ENCODE peak calls at places on chromosome 1, in nine cellular contexts. Z is ovary; C is epithelial cell of esophagus; D is CD8-positive, alpha-beta memory T cell; J is cardiac muscle cell; G is CD8-positive, alpha-beta T cell; Y is AG04449; X is A673; S is tibial artery. B is an unnamed sample.
A peak's percentile ranks its signal among the peaks of the same experiment; 100 is the strongest.

GRCh38 chr1:75582725-75583261 is 28.1 kb downstream of the SLC44A5 start:
- DNase-seq in C (no peak), S (no peak), G (no peak), J (no peak), Y (no peak), Z (no peak), D (no peak), X (no peak), B (no peak)

GRCh38 chr1:227365473-227366067 is 47.3 kb upstream of the CDC42BPA start:
- DNase-seq in J (no peak), Z (no peak), S (no peak), C (no peak), Y (no peak), X (no peak), G (no peak), D (no peak), B (no peak)

GRCh38 chr1:102097451-102097850 is 100.7 kb upstream of the OLFM3 start:
- DNase-seq in Y (no peak), S (no peak), G (no peak), C (peak; percentile 77), X (no peak), J (no peak), D (no peak), Z (no peak), B (no peak)

GRCh38 chr1:46749921-46750404 is 31.0 kb upstream of the EFCAB14 start:
- DNase-seq in C (peak; percentile 79), S (peak; percentile 46), Z (no peak), G (no peak), J (no peak), X (no peak), D (no peak), Y (no peak), B (no peak)

GRCh38 chr1:12448746-12449177 is 169.2 kb downstream of the DHRS3 start:
- DNase-seq in Z (no peak), Y (no peak), J (no peak), C (no peak), S (peak; percentile 77), D (no peak), G (no peak), X (no peak), B (peak; percentile 78)

GRCh38 chr1:229699613-229700242 is 73.7 kb downstream of the URB2 start:
- DNase-seq in J (no peak), S (no peak), Y (no peak), X (peak; percentile 19), C (no peak), G (no peak), D (no peak), Z (no peak), B (peak; percentile 17)

GRCh38 chr1:106791041-106791440 is 265.4 kb upstream of the PRMT6 start:
- DNase-seq in D (no peak), G (no peak), X (no peak), Z (no peak), J (no peak), Y (no peak), S (no peak), C (no peak), B (no peak)

GRCh38 chr1:14993414-14993813 is 160.1 kb upstream of the TMEM51 start:
- DNase-seq in J (no peak), Y (no peak), D (no peak), X (no peak), G (no peak), C (no peak), S (no peak), Z (no peak), B (no peak)

GRCh38 chr1:9244501-9245229 is 10.1 kb downstream of the H6PD start:
- DNase-seq in D (no peak), X (no peak), S (no peak), C (peak; percentile 71), Z (peak; percentile 42), Y (no peak), G (no peak), J (no peak), B (no peak)

GRCh38 chr1:69794831-69795230 is 227.1 kb downstream of the LRRC7 start:
- DNase-seq in S (no peak), G (no peak), Y (no peak), C (no peak), Z (no peak), J (no peak), D (no peak), X (no peak), B (peak; percentile 4)

GRCh38 chr1:54542120-54542961 is 5.7 kb upstream of the ACOT11 start:
- DNase-seq in D (peak; percentile 23), C (peak; percentile 95), G (peak; percentile 48), Z (peak; percentile 87), J (peak; percentile 79), Y (no peak), X (peak; percentile 90), S (no peak), B (peak; percentile 38)

DNA sequence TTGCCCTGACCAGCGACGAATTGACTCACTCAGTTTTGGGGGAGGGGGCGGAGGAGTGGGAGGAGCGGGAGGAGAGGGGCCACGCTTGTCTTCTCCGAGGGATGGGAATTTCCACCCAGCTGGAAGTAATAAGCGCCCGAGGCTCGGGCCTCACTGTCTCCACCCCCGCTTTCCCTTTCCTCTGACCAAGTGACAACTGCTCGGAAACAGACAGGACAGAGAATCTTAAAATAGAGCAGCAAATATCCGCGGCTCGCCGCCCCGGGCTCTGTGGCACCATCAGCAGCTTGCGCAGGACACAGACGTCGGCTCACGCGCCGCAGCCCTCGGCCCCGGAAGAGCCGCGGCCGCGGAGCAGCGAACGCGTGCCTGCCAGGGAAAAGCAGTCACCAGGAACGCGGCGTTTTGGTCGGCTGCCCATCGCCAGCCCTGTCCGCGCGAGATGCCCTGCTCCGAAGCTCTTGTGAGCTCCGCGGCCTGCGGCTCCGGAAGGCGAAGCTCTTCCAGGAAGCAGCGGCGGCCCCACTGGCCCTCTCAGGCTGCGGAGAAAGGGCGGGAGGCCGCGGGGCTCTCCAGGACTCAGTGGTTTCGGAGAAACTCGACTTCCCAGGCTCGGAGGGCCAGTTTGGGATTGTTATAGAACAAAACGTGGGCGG is 10.7 kb upstream of the RGS16 start:
- DNase-seq in C (peak; percentile 65), Y (no peak), D (peak; percentile 35), J (peak; percentile 70), S (peak; percentile 86), G (peak; percentile 41), X (peak; percentile 97), Z (peak; percentile 87), B (peak; percentile 87)
- H3K4me3 ChIP-seq in C (peak overlapping the region; percentile 45), Y (peak overlapping the region; percentile 51), D (peak overlapping the region; percentile 52), J (peak overlapping the region; percentile 23), S (peak overlapping the region; percentile 60), G (peak overlapping the region; percentile 38), X (peak overlapping the region; percentile 50), Z (peak overlapping the region; percentile 38), B (peak overlapping the region; percentile 22)

GRCh38 chr1:37650173-37650572 is 15.5 kb upstream of the RSPO1 start:
- DNase-seq in Z (no peak), X (no peak), J (no peak), Y (no peak), S (no peak), C (no peak), D (no peak), G (no peak), B (no peak)
- H3K4me3 ChIP-seq in Z (no peak overlapping the region), X (no peak overlapping the region), J (no peak overlapping the region), Y (no peak overlapping the region), S (no peak overlapping the region), C (no peak overlapping the region), D (no peak overlapping the region), G (no peak overlapping the region), B (no peak overlapping the region)

DNA sequence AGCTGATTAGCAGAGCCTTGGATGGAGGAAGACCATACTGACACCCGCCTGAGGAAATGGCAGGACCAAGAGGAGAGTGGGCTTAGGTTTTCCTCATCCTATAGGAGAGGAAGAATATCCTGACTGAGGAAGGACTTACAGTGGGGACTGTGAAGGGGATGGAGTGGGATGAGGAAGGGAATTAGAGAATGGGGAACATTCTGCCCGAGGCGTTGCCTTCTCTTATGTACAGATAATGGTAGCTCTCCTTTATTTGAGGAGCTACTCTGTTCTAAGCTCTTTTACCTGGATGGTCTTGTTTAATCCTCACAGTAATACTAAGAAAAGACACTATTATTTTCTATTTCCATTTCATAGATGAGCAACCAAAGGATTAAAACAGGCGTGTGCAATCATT is 56.0 kb downstream of the OLFML3 start:
- DNase-seq in J (no peak), X (no peak), Y (no peak), G (no peak), C (no peak), Z (no peak), S (no peak), D (no peak), B (no peak)
- H3K4me3 ChIP-seq in J (no peak overlapping the region), X (no peak overlapping the region), Y (no peak overlapping the region), G (no peak overlapping the region), C (no peak overlapping the region), Z (no peak overlapping the region), S (no peak overlapping the region), D (no peak overlapping the region), B (no peak overlapping the region)

DNA sequence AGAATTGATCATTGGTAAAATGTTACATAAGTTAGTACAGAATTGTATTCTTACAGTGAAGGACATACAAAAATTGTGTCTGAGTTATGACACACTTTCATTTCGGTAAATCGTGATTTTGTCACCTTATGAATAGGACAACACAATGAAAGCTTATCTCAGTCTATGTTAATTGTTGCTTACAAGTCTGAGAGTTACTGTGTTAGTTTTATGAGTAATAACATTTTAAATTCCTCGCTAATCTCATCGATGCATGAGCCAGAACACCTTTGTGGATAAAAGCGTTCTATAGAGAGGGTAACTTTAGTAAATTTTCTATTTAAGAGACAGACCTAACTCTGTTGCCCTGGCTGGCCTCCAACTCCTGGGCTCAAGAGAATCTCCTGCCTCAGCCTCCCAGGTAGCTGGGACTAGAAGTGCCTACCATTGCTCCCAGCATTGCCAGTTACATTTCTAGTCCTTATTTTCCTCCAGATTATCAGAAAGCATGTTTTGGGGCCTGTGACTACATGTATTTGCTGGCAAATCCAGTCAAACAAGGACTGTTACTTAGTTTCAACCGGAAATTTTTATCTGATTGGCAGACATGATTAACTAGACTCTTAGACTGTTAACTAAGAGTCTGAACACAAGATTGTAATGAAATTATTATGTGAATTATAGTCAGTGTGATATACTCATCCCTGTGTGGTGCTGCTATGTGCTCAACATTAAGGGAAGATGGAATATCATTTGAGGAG is 3.0 kb downstream of the PRRC2C start:
- DNase-seq in G (no peak), Z (no peak), D (no peak), S (no peak), Y (no peak), C (peak; percentile 58), X (no peak), J (no peak), B (no peak)
- H3K4me3 ChIP-seq in G (no peak overlapping the region), Z (no peak overlapping the region), D (no peak overlapping the region), S (no peak overlapping the region), Y (no peak overlapping the region), C (peak overlapping the region; percentile 18), X (no peak overlapping the region), J (no peak overlapping the region), B (no peak overlapping the region)

DNA sequence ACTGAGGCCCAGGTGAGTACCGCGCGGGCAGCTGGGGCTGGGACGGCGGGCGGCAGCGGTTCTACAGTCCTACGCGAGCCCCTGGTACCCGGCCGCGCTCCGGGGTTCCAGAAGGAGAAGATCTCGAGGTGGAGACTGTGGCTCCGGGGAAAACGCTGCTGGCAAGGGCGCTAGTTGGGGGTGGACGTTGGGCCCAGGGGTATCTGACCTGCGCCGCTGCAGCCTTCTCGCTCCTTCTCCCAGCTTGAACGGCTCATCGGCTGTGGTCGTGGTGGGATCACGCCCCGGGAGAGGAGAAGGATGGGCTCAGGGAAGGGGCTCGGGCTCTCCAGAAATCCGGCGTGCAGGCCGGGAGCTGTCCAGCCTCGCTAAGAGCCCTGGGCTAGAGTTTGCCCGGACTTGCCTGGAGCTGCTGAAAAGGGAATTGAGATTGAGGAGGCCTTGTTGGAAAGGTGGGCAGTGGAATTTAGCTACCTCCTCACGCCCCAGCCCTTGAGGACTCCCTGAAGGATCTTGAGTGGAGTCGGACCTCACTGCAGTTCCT is 1.1 kb upstream of the POU3F1 start:
- DNase-seq in D (no peak), S (no peak), X (no peak), G (no peak), Y (no peak), J (peak; percentile 68), C (peak; percentile 65), Z (no peak), B (peak; percentile 26)
- H3K4me3 ChIP-seq in D (no peak overlapping the region), S (peak overlapping the region; percentile 62), X (peak overlapping the region; percentile 97), G (peak overlapping the region; percentile 39), Y (peak overlapping the region; percentile 52), J (peak overlapping the region; percentile 67), C (peak overlapping the region; percentile 75), Z (peak overlapping the region; percentile 52), B (peak overlapping the region; percentile 33)

B was measured in fibroblast of mammary gland.